ENCODE peak calls at places on chromosomes 5 and 9, in four cellular contexts. O is hepatocyte, W is PC-3, X is GM23338. U is an unnamed sample.

GRCh38 chr5:52840286-52841050 is 52.8 kb downstream of the ITGA1 start:
- DNase-seq in O (no peak), W (no peak), X (no peak), U (peak; percentile 11)

GRCh38 chr5:60463179-60463868 is 236.6 kb downstream of the DEPDC1B start:
- DNase-seq in O (peak; percentile 55), W (no peak), X (no peak), U (no peak)

GRCh38 chr5:53089481-53089976 is 20.0 kb downstream of the MOCS2 start:
- DNase-seq in O (no peak), W (peak; percentile 16), X (no peak), U (no peak)

GRCh38 chr5:178895615-178896571 is at the start of gene ZFP2:
- DNase-seq in O (peak; percentile 82), W (peak; percentile 50), X (peak; percentile 89), U (peak; percentile 85)

GRCh38 chr5:138901716-138902115 is 26.6 kb upstream of the LRRTM2 start:
- DNase-seq in O (no peak), W (no peak), X (no peak), U (peak; percentile 17)

GRCh38 chr5:76811214-76811613 is 7.6 kb upstream of the F2RL1 start:
- DNase-seq in O (no peak), W (peak; percentile 40), X (no peak), U (no peak)

GRCh38 chr5:134139891-134140469 is 25.5 kb downstream of the TCF7 start:
- DNase-seq in O (no peak), W (no peak), X (no peak), U (no peak)

GRCh38 chr5:135574493-135574892 is 4.3 kb downstream of the CXCL14 start:
- DNase-seq in O (no peak), W (no peak), X (no peak), U (no peak)

GRCh38 chr5:65199988-65200668 is 281.6 kb downstream of the ADAMTS6 start:
- DNase-seq in O (no peak), W (peak; percentile 51), X (no peak), U (no peak)

GRCh38 chr9:99966720-99967119 is 60.3 kb downstream of the STX17 start:
- DNase-seq in O (peak; percentile 22), W (peak; percentile 64), X (peak; percentile 76), U (peak; percentile 51)

GRCh38 chr9:135797507-135798302 is 95.7 kb downstream of the KCNT1 start:
- DNase-seq in O (peak; percentile 51), W (peak; percentile 52), X (peak; percentile 87), U (peak; percentile 80)

GRCh38 chr5:34539183-34539582 is 116.9 kb upstream of the RAI14 start:
- DNase-seq in O (no peak), W (no peak), X (no peak), U (no peak)

GRCh38 chr9:78763424-78763823 is 466.5 kb downstream of the PSAT1 start:
- DNase-seq in O (no peak), W (no peak), X (no peak), U (no peak)

GRCh38 chr5:2030131-2030530 is 147.4 kb upstream of the IRX4 start:
- DNase-seq in O (no peak), W (no peak), X (no peak), U (no peak)

GRCh38 chr9:100295240-100295639 is 57.5 kb downstream of the TEX10 start:
- DNase-seq in O (no peak), W (no peak), X (no peak), U (no peak)

GRCh38 chr5:166942948-166943347 is 1348.5 kb upstream of the WWC1 start:
- DNase-seq in O (no peak), W (no peak), X (no peak), U (no peak)

GRCh38 chr9:72905514-72906480 is 47.1 kb downstream of the ALDH1A1 start:
- DNase-seq in O (no peak), W (no peak), X (no peak), U (no peak)

GRCh38 chr5:124043456-124043855 is 531.5 kb downstream of the CSNK1G3 start:
- DNase-seq in O (no peak), W (peak; percentile 37), X (peak; percentile 50), U (no peak)

GRCh38 chr9:121071356-121071755 is 3.4 kb upstream of the CNTRL start:
- DNase-seq in O (no peak), W (no peak), X (no peak), U (no peak)

GRCh38 chr5:179242676-179243075 is 102.6 kb downstream of the ADAMTS2 start:
- DNase-seq in O (no peak), W (no peak), X (no peak), U (no peak)

GRCh38 chr9:36802171-36802920 is 229.7 kb downstream of the MELK start:
- DNase-seq in O (no peak), W (peak; percentile 17), X (no peak), U (no peak)

GRCh38 chr9:34636791-34637355 is 714 bp downstream of the SIGMAR1 start:
- DNase-seq in O (no peak), W (no peak), X (no peak), U (no peak)

GRCh38 chr5:173238312-173239232 is 3.6 kb upstream of the NKX2-5 start:
- DNase-seq in O (no peak), W (no peak), X (peak; percentile 74), U (peak; percentile 74)

GRCh38 chr5:150658699-150659265 is 2.3 kb upstream of the MYOZ3 start:
- DNase-seq in O (peak; percentile 16), W (no peak), X (no peak), U (no peak)

GRCh38 chr5:131587541-131587940 is 47.5 kb downstream of the RAPGEF6 start:
- DNase-seq in O (no peak), W (peak; percentile 46), X (no peak), U (no peak)

GRCh38 chr5:3564827-3565560 is 30.6 kb upstream of the IRX1 start:
- DNase-seq in O (no peak), W (no peak), X (no peak), U (peak; percentile 45)

DNA sequence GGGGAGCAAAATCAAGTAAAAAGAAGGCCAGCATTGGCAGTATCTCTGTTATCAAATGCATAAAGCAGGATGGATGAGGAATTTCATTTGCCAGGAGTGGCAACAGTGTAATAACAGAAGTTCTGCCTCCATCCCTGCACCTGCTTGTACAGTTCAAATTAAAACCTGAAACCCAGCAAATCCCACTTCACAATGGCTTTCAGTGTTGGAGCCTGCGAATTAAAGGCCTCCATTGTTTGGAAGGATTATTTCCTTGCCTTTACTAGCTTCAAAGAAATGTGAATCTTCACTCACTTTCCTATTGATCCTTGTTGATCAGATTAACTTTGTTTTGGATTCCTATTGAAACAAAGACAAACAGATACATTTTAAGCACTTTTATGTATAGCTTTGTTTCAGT is 31.5 kb upstream of the IRX1 start:
- DNase-seq in O (no peak), W (no peak), X (no peak), U (peak; percentile 76)
- TF ChIP-seq EZH2phosphoT487 in O (no peak), W (no peak), X (no peak), U (peak; percentile 26)

GRCh38 chr5:32231929-32232328 is 57.8 kb upstream of the GOLPH3 start:
- DNase-seq in O (no peak), W (no peak), X (no peak), U (no peak)
- TF ChIP-seq EZH2phosphoT487 in O (no peak), W (no peak), X (no peak), U (no peak)

GRCh38 chr5:157545911-157546310 is 29.7 kb downstream of the ADAM19 start:
- DNase-seq in O (no peak), W (no peak), X (no peak), U (no peak)

GRCh38 chr5:157547909-157548512 is 27.6 kb downstream of the ADAM19 start:
- DNase-seq in O (no peak), W (no peak), X (no peak), U (no peak)

GRCh38 chr5:157544623-157544989 is 31.0 kb downstream of the ADAM19 start:
- DNase-seq in O (no peak), W (no peak), X (no peak), U (no peak)

GRCh38 chr5:157548513-157549282 is 26.9 kb downstream of the ADAM19 start:
- DNase-seq in O (no peak), W (peak; percentile 81), X (no peak), U (no peak)

DNA sequence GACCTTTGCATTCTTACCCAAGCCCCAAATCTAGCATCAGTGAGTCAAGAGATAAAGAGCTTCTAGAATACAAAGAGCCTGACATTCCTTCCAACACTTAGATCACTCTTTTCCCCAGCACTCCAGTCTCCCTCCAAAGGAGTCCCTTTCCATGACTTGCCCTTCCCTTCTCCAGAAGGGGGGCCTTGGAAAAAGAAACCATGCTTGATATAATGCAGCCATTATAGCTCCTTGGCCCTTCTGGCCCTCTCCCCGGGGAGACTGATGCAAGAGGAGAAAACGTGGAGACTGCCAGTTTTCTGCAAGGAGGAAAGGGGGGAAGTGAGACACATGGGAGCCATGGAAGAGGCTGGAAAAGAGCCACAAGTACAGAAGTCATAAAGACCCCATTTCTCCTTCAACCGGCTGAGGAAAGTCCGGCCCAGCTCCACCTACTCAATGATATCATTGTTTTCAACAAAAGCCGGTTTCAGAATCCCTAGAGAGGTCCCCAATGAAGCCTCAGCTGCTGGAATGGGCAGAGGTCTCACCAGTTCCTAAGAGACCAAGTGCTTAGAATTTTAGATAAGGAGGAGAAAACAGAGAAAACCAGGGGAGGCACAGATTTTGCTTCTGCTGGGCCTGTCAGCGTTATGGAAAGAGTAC is 29.0 kb downstream of the ADAM19 start:
- DNase-seq in O (no peak), W (no peak), X (no peak), U (no peak)
- TF ChIP-seq EZH2phosphoT487 in O (no peak), W (no peak), X (no peak), U (no peak)

DNA sequence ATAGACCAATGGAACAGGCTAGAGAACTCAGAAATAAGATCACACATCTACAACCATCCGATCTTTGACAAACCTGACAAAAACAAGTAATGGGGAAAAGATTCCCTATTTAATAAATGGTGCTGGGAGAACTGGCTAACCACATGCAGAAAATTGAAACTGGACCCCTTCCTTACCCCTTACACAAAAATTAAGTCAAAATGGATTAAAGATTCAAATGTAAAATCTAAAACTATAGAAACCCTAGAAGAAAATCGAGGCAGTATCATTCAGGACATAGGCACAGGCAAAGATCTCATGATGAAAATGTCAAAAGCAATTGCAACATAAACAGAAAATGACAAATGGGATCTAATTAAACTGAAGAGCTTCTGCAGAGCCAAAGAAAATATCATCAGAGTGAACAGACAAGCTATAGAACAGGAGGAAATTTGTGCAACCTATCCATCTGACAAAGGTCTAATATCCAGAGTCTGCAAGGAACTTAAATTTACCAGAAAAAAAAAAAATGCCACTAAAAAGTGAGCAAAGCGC is 43.8 kb downstream of the MRPS27 start:
- DNase-seq in O (no peak), W (no peak), X (no peak), U (no peak)
- TF ChIP-seq EZH2phosphoT487 in O (no peak), W (no peak), X (no peak), U (no peak)

DNA sequence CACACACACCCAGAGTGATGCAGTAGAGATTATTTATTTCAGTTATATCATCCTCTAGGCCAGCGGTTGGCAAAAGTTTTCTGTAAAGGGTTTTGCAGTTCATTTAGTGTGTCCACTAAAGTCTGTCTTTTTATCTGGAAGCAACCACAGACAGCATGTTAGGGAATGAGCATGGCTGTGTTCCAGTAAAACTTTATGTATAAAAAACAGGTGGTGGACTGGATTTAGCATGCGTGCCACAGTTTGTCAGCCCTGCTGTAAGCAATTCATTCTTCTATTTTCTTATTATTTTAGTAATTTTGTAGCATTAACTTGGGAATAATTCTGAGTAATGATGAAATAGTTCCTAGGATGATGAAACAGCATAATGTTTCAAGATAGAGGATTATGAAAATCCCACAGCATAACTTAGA is 51.7 kb downstream of the CCNH start:
- DNase-seq in O (peak; percentile 4), W (no peak), X (no peak), U (no peak)
- TF ChIP-seq EZH2phosphoT487 in O (no peak), W (no peak), X (no peak), U (no peak)

GRCh38 chr9:137049544-137050449 is 3.8 kb upstream of the NPDC1 start:
- DNase-seq in O (peak; percentile 80), W (peak; percentile 64), X (peak; percentile 90), U (peak; percentile 86)
- TF ChIP-seq EZH2phosphoT487 in O (no peak), W (no peak), X (no peak), U (no peak)